ENCODE peak calls at places on chromosomes 12 and 14, in four cellular contexts. D is NCI-H1436; F is stimulated activated CD4-positive, alpha-beta T cell treated with anti-CD3 and anti-CD28 coated beads, Interleukin-2, amount 100 ng/mL, for 48 hours; S is activated CD4-positive, alpha-beta T cell treated with anti-CD3 and anti-CD28 coated beads, Interleukin-2, amount 50 U/mL, for 1 hour. M is an unnamed sample.

GRCh38 chr12:70971395-70971794 is 50.9 kb upstream of the PTPRR start:
- DNase-seq in D (no peak), F (no peak), S (no peak), M (no peak)

GRCh38 chr12:57488397-57489156 is 709 bp downstream of the MARS1 start:
- DNase-seq in D (no peak), F (no peak), S (no peak), M (peak)

GRCh38 chr12:76946451-76946850 is 67.6 kb upstream of the CSRP2 start:
- DNase-seq in D (no peak), F (no peak), S (no peak), M (no peak)

GRCh38 chr12:5456906-5457305 is 25.0 kb downstream of the NTF3 start:
- DNase-seq in D (no peak), F (no peak), S (no peak), M (no peak)

GRCh38 chr14:75469164-75469563 is 41.3 kb downstream of the JDP2 start:
- DNase-seq in D (no peak), F (no peak), S (no peak), M (no peak)

GRCh38 chr12:54868690-54869089 is 14.4 kb downstream of the MUCL1 start:
- DNase-seq in D (no peak), F (no peak), S (no peak), M (no peak)

GRCh38 chr12:24111101-24111500 is 161.6 kb upstream of the SOX5 start:
- DNase-seq in D (no peak), F (no peak), S (no peak), M (no peak)

GRCh38 chr12:4829793-4830162 is 79.9 kb upstream of the KCNA1 start:
- DNase-seq in D (peak), F (no peak), S (no peak), M (no peak)

GRCh38 chr12:78331764-78332163 is 501.1 kb downstream of the NAV3 start:
- DNase-seq in D (peak), F (no peak), S (no peak), M (no peak)

GRCh38 chr14:70107309-70107708 is 81.4 kb downstream of the SLC8A3 start:
- DNase-seq in D (no peak), F (no peak), S (no peak), M (no peak)

GRCh38 chr12:113990548-113991223 is 24.6 kb upstream of the RBM19 start:
- DNase-seq in D (no peak), F (no peak), S (no peak), M (no peak)

GRCh38 chr12:118013283-118013682 is 3.2 kb upstream of the RFC5 start:
- DNase-seq in D (no peak), F (no peak), S (no peak), M (no peak)

GRCh38 chr14:76775159-76775694 is 14.0 kb downstream of the VASH1 start:
- DNase-seq in D (no peak), F (no peak), S (no peak), M (no peak)

GRCh38 chr12:44523828-44524227 is 352.3 kb downstream of the NELL2 start:
- DNase-seq in D (no peak), F (no peak), S (no peak), M (no peak)

GRCh38 chr14:96390965-96391292 is 999 bp upstream of the AK7 start:
- DNase-seq in D (no peak), F (no peak), S (no peak), M (no peak)

GRCh38 chr12:50615534-50616296 is 110.9 kb downstream of the DIP2B start:
- DNase-seq in D (no peak), F (no peak), S (no peak), M (no peak)

GRCh38 chr12:21169878-21170472 is 39.0 kb downstream of the SLCO1B1 start:
- DNase-seq in D (peak), F (peak), S (peak), M (no peak)

GRCh38 chr12:33706927-33707326 is 267.3 kb upstream of the SYT10 start:
- DNase-seq in D (no peak), F (no peak), S (no peak), M (no peak)

GRCh38 chr12:23621910-23622309 is 327.6 kb downstream of the SOX5 start:
- DNase-seq in D (no peak), F (no peak), S (no peak), M (no peak)